ENCODE peak calls at places on chromosomes 5 and 9, in eight cellular contexts. O, B, T, A, W, D, U and G are unnamed samples.

GRCh38 chr5:153896701-153897100 is 142.0 kb downstream of the FAM114A2 start:
- DNase-seq in T (no peak), U (no peak), A (no peak), B (no peak), W (no peak), D (peak), O (no peak), G (no peak)

GRCh38 chr9:36623280-36623679 is 50.6 kb downstream of the MELK start:
- DNase-seq in T (no peak), O (no peak), U (no peak), W (no peak), A (no peak), B (peak), D (peak), G (no peak)

GRCh38 chr9:129938291-129938979 is 103.2 kb downstream of the USP20 start:
- DNase-seq in W (no peak), O (no peak), B (peak), U (no peak), A (no peak), D (no peak), T (no peak), G (no peak)

GRCh38 chr5:180335614-180336233 is 17.4 kb downstream of the GFPT2 start:
- DNase-seq in W (no peak), D (no peak), U (no peak), O (no peak), T (no peak), A (no peak), B (no peak), G (no peak)

GRCh38 chr9:123002754-123003153 is 30.7 kb upstream of the GPR21 start:
- DNase-seq in D (no peak), U (no peak), A (no peak), O (no peak), B (peak), W (no peak), T (no peak), G (no peak)

GRCh38 chr5:1246711-1247431 is 21.7 kb downstream of the SLC6A18 start:
- DNase-seq in B (peak), U (peak), A (peak), D (no peak), T (no peak), O (no peak), W (peak), G (no peak)

GRCh38 chr9:133738039-133738805 is at the start of gene SARDH:
- DNase-seq in U (peak), T (peak), A (peak), D (no peak), O (no peak), B (peak), W (no peak), G (no peak)

GRCh38 chr5:43623048-43623447 is 20.1 kb downstream of the NNT start:
- DNase-seq in T (no peak), B (no peak), A (no peak), O (no peak), W (no peak), D (no peak), U (no peak), G (no peak)

GRCh38 chr5:160233215-160233614 is 3.9 kb downstream of the FABP6 start:
- DNase-seq in A (no peak), U (no peak), W (no peak), O (no peak), T (no peak), D (no peak), B (no peak), G (no peak)

GRCh38 chr5:80061005-80061404 is 25.9 kb downstream of the THBS4 start:
- DNase-seq in U (no peak), B (no peak), T (no peak), D (no peak), W (no peak), O (no peak), A (no peak), G (no peak)

GRCh38 chr9:127021664-127022337 is 100.6 kb downstream of the ANGPTL2 start:
- DNase-seq in W (no peak), T (no peak), D (no peak), U (no peak), A (peak), O (no peak), B (no peak), G (no peak)

GRCh38 chr9:91282292-91282691 is 79.4 kb downstream of the AUH start:
- DNase-seq in A (no peak), U (no peak), B (peak), O (no peak), W (no peak), T (no peak), D (peak), G (no peak)

GRCh38 chr5:116747881-116748280 is 173.3 kb upstream of the SEMA6A start:
- DNase-seq in U (no peak), A (no peak), T (no peak), W (no peak), B (no peak), D (no peak), O (no peak), G (no peak)

GRCh38 chr5:57106661-57107060 is 67.2 kb upstream of the GPBP1 start:
- DNase-seq in A (no peak), U (no peak), O (no peak), D (no peak), B (no peak), W (no peak), T (no peak), G (no peak)

GRCh38 chr5:1727571-1727970 is 72.1 kb downstream of the MRPL36 start:
- DNase-seq in D (no peak), A (peak), T (no peak), B (no peak), W (no peak), U (no peak), O (no peak), G (no peak)

GRCh38 chr9:69429281-69429680 is 104.3 kb downstream of the ENTREP1 start:
- DNase-seq in B (no peak), D (no peak), A (no peak), T (no peak), U (no peak), W (no peak), O (no peak), G (no peak)

GRCh38 chr9:103681435-103681834 is 412.7 kb upstream of the SMC2 start:
- DNase-seq in B (no peak), A (no peak), D (peak), U (no peak), T (no peak), W (no peak), O (no peak), G (no peak)

GRCh38 chr9:125066839-125067619 is 76.3 kb downstream of the SCAI start:
- DNase-seq in W (no peak), B (peak), T (no peak), U (no peak), A (no peak), O (no peak), D (no peak), G (no peak)

GRCh38 chr5:59943721-59944120 is 50.2 kb upstream of the PDE4D start:
- DNase-seq in D (no peak), O (no peak), U (no peak), A (no peak), B (no peak), T (no peak), W (no peak), G (no peak)

GRCh38 chr5:179307006-179307800 is 38.1 kb downstream of the ADAMTS2 start:
- DNase-seq in U (no peak), D (no peak), A (no peak), T (no peak), W (no peak), B (no peak), O (no peak), G (no peak)

GRCh38 chr5:141650851-141651727 is at the start of gene FCHSD1:
- DNase-seq in T (peak), U (peak), A (peak), O (peak), D (peak), B (peak), W (no peak), G (peak)